ENCODE peak calls at places on chromosomes 6 and 20, in four cellular contexts. W is WTC11, V is HepG2, Q is K562. J is an unnamed sample.

GRCh38 chr6:4615891-4616290 is 160.3 kb upstream of the CDYL start:
- DNase-seq in W (no peak), V (no peak), Q (no peak), J (no peak)

GRCh38 chr20:4369798-4370124 is 351.9 kb upstream of the PRND start:
- DNase-seq in W (no peak), V (no peak), Q (peak; percentile 35), J (no peak)

GRCh38 chr6:1039191-1039590 is 272.7 kb upstream of the FOXQ1 start:
- DNase-seq in Q (no peak), V (no peak), W (no peak), J (no peak)

GRCh38 chr6:154247119-154247814 is 109.3 kb downstream of the IPCEF1 start:
- DNase-seq in W (no peak), V (no peak), Q (no peak), J (no peak)

GRCh38 chr6:33875696-33876095 is 71.9 kb upstream of the MLN start:
- DNase-seq in W (no peak), V (no peak), Q (no peak), J (no peak)

GRCh38 chr6:127266892-127267741 is 453 bp downstream of the RNF146 start:
- DNase-seq in V (no peak), Q (peak; percentile 71), W (peak; percentile 63), J (peak; percentile 74)

GRCh38 chr6:140957334-140957733 is 1175.4 kb upstream of the GJE1 start:
- DNase-seq in Q (no peak), W (no peak), V (no peak), J (no peak)

GRCh38 chr20:5513975-5514516 is 197.3 kb upstream of the PROKR2 start:
- DNase-seq in V (peak; percentile 99), Q (no peak), W (no peak), J (no peak)

GRCh38 chr6:85421963-85422362 is 27.9 kb upstream of the NT5E start:
- DNase-seq in W (no peak), V (no peak), Q (no peak), J (no peak)

GRCh38 chr20:50435397-50436051 is 74.7 kb upstream of the PTPN1 start:
- DNase-seq in Q (no peak), V (no peak), W (no peak), J (no peak)

GRCh38 chr6:155187096-155187495 is 76.7 kb upstream of the CLDN20 start:
- DNase-seq in Q (no peak), W (no peak), V (no peak), J (no peak)

GRCh38 chr6:3314621-3315020 is 55.9 kb downstream of the PSMG4 start:
- DNase-seq in Q (no peak), W (no peak), V (no peak), J (no peak)

GRCh38 chr6:16669227-16669626 is 92.0 kb downstream of the ATXN1 start:
- DNase-seq in Q (no peak), V (peak; percentile 33), W (no peak), J (no peak)

GRCh38 chr20:14336667-14337066 is 745 bp downstream of the FLRT3 start:
- DNase-seq in Q (no peak), W (no peak), V (peak; percentile 12), J (no peak)

GRCh38 chr6:13203145-13203544 is 125.2 kb downstream of the TBC1D7 start:
- DNase-seq in Q (no peak), V (no peak), W (no peak), J (no peak)

GRCh38 chr6:73042892-73043291 is 182.4 kb downstream of the KHDC1L start:
- DNase-seq in Q (no peak), V (no peak), W (no peak), J (no peak)

GRCh38 chr6:119830494-119831295 is 481.1 kb upstream of the MAN1A1 start:
- DNase-seq in W (no peak), Q (peak; percentile 34), V (no peak), J (no peak)

GRCh38 chr6:1382331-1382882 is 7.0 kb upstream of the FOXF2 start:
- DNase-seq in W (no peak), Q (no peak), V (no peak), J (no peak)

GRCh38 chr20:23106271-23106851 is 20.2 kb upstream of the CD93 start:
- DNase-seq in W (no peak), V (no peak), Q (no peak), J (no peak)

GRCh38 chr6:26065952-26066380 is 21.3 kb upstream of the HFE start:
- DNase-seq in Q (peak; percentile 91), W (no peak), V (peak; percentile 96), J (peak; percentile 65)

GRCh38 chr20:14989891-14990290 is 652.5 kb upstream of the FLRT3 start:
- DNase-seq in V (no peak), Q (no peak), W (no peak), J (no peak)

GRCh38 chr6:37020426-37021211 is 15.2 kb downstream of the FGD2 start:
- DNase-seq in V (no peak), Q (no peak), W (peak; percentile 67), J (no peak)

GRCh38 chr6:100614386-100614785 is 149.7 kb upstream of the SIM1 start:
- DNase-seq in W (no peak), V (no peak), Q (no peak), J (no peak)

GRCh38 chr6:106981901-106982300 is 7.4 kb upstream of the CD24 start:
- DNase-seq in Q (no peak), V (no peak), W (no peak), J (no peak)

GRCh38 chr6:131678401-131678800 is 22.8 kb downstream of the OR2A4 start:
- DNase-seq in Q (no peak), W (no peak), V (no peak), J (no peak)
- TF ChIP-seq SP1 in Q (no peak), W (no peak), V (no peak), J (no peak)

GRCh38 chr20:9506337-9506821 is 8.0 kb upstream of the LAMP5 start:
- DNase-seq in V (no peak), W (peak; percentile 26), Q (no peak), J (no peak)

GRCh38 chr20:9506964-9507369 is 7.4 kb upstream of the LAMP5 start:
- DNase-seq in V (no peak), Q (no peak), W (peak; percentile 52), J (no peak)

GRCh38 chr20:9501473-9501872 is 12.9 kb upstream of the LAMP5 start:
- DNase-seq in Q (no peak), W (no peak), V (no peak), J (no peak)

GRCh38 chr20:9500121-9500911 is 14.1 kb upstream of the LAMP5 start:
- DNase-seq in Q (no peak), W (no peak), V (no peak), J (no peak)

GRCh38 chr20:9503530-9504251 is 10.7 kb upstream of the LAMP5 start:
- DNase-seq in V (no peak), Q (peak; percentile 4), W (peak; percentile 44), J (peak; percentile 13)
- TF ChIP-seq ELF4 in V (no peak), Q (no peak), W (no peak), J (no peak)

DNA sequence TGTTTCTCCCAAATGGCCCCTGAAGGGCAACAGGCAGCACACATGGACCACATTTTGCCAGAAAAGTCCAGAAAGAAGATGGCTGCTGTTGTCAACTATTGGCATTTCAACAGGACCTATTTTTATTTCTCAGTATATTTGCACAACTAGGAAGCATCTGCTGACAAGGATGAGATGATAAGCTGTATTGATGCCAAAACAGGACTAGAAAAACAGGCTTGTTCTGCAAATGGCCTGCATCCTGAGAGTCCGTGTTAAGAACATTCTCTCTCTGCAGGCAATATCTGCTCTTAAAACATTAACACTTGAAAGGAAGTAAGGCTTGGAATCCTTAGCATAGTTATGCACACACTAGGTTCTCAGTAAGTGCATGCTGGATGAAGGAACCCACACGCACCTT is 283.7 kb downstream of the ESR1 start:
- DNase-seq in V (no peak), W (no peak), Q (no peak), J (no peak)
- TF ChIP-seq SP1 in V (no peak), W (no peak), Q (no peak), J (no peak)

GRCh38 chr20:25745738-25746137 is 49.1 kb upstream of the ZNF337 start:
- DNase-seq in V (no peak), W (no peak), Q (no peak), J (no peak)

GRCh38 chr20:25745100-25745499 is 48.4 kb upstream of the ZNF337 start:
- DNase-seq in W (no peak), Q (no peak), V (no peak), J (no peak)

GRCh38 chr20:25750220-25750764 is 53.6 kb upstream of the ZNF337 start:
- DNase-seq in V (no peak), Q (no peak), W (no peak), J (no peak)

GRCh38 chr20:25749667-25750066 is 53.0 kb upstream of the ZNF337 start:
- DNase-seq in V (no peak), W (no peak), Q (no peak), J (no peak)

GRCh38 chr20:25750765-25751696 is 54.4 kb upstream of the ZNF337 start:
- DNase-seq in Q (peak; percentile 45), W (peak; percentile 59), V (peak; percentile 70), J (peak; percentile 82)
- TF ChIP-seq ELF4 in Q (no peak), W (no peak), V (no peak), J (no peak)

GRCh38 chr6:161749576-161749975 is 475.7 kb upstream of the AGPAT4 start:
- DNase-seq in Q (no peak), V (no peak), W (no peak), J (no peak)

GRCh38 chr6:161745594-161745993 is 471.7 kb upstream of the AGPAT4 start:
- DNase-seq in V (no peak), Q (no peak), W (no peak), J (no peak)

GRCh38 chr6:161745128-161745527 is 471.3 kb upstream of the AGPAT4 start:
- DNase-seq in W (no peak), Q (no peak), V (no peak), J (no peak)

GRCh38 chr6:161750677-161751076 is 476.8 kb upstream of the AGPAT4 start:
- DNase-seq in V (no peak), W (no peak), Q (no peak), J (no peak)

GRCh38 chr6:161748535-161749386 is 474.9 kb upstream of the AGPAT4 start:
- DNase-seq in Q (peak; percentile 68), W (peak; percentile 87), V (peak; percentile 28), J (peak; percentile 78)
- TF ChIP-seq SP1 in Q (no peak), W (no peak), V (no peak), J (no peak)

DNA sequence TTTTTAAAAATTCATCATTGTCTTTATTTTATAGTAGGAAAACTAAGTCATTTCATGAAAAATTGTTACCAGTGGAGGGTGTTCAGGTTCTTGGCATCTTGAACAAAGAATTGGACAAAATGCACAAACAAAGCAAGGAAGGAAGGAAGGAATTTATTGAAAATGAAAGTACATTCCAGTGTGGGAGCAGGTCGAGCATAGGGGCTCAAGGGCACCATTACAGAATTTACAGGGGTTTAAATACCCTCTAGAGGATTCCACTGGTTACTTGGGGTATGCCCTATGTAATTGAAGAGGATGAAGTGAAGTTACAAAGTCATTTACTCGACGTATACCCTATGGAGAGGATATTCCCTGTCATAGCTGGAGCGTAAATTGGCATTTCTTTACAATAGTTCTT is 37.4 kb upstream of the HDAC2 start:
- DNase-seq in Q (no peak), V (no peak), W (no peak), J (no peak)
- TF ChIP-seq ELF4 in Q (no peak), V (no peak), W (no peak), J (no peak)

DNA sequence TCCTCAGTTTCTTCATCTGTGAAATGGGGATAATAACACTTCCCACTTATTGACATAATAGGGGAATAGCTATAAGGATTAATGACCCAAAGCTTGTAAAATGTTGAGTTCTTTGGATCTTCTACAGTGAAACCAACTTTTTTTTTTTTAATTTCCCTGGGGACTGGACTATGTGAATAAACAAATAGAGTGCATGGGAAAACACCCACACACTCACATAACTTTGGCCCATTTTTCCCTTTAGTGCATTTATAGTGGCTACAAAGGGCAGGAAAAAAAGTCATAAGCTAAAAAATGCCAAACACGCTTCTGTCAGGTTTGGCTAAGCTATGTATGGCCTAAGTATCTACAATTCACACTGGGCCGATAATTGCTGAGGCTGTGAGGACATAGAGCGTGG is 406.2 kb upstream of the JAG1 start:
- DNase-seq in Q (no peak), V (no peak), W (no peak), J (no peak)
- TF ChIP-seq SP1 in Q (no peak), V (no peak), W (no peak), J (no peak)